ENCODE peak calls at places on chromosomes 5 and 9, in four cellular contexts. L is Kasumi-1, A is endodermal cell, D is T-helper 22 cell. S is an unnamed sample.

GRCh38 chr9:75181748-75182147 is 93.4 kb downstream of the OSTF1 start:
- DNase-seq in L (no peak), A (no peak), D (no peak), S (no peak)

GRCh38 chr5:43772601-43773031 is 169.6 kb downstream of the NNT start:
- DNase-seq in L (peak), A (no peak), D (no peak), S (no peak)

GRCh38 chr5:27594141-27594540 is 555.8 kb upstream of the CDH9 start:
- DNase-seq in L (no peak), A (no peak), D (no peak), S (no peak)

GRCh38 chr5:61263072-61263471 is 69.0 kb upstream of the ZSWIM6 start:
- DNase-seq in L (no peak), A (no peak), D (no peak), S (no peak)

GRCh38 chr5:3116366-3116765 is 364.9 kb upstream of the IRX2 start:
- DNase-seq in L (no peak), A (peak), D (no peak), S (no peak)

GRCh38 chr5:72163349-72163983 is 56.2 kb downstream of the MAP1B start:
- DNase-seq in L (no peak), A (no peak), D (no peak), S (no peak)

GRCh38 chr5:157072508-157072907 is 13.6 kb upstream of the HAVCR1 start:
- DNase-seq in L (no peak), A (no peak), D (no peak), S (no peak)

GRCh38 chr5:14724633-14725032 is 60.1 kb downstream of the OTULIN start:
- DNase-seq in L (peak), A (no peak), D (no peak), S (no peak)

GRCh38 chr9:136225366-136225747 is 20.3 kb downstream of the QSOX2 start:
- DNase-seq in L (no peak), A (no peak), D (peak), S (peak)

GRCh38 chr5:127389616-127390015 is 99.0 kb downstream of the MEGF10 start:
- DNase-seq in L (peak), A (no peak), D (no peak), S (no peak)

GRCh38 chr5:180328296-180329137 is 24.6 kb downstream of the GFPT2 start:
- DNase-seq in L (peak), A (peak), D (peak), S (peak)

GRCh38 chr5:66742083-66742895 is 146.1 kb downstream of the MAST4 start:
- DNase-seq in L (no peak), A (peak), D (no peak), S (peak)

GRCh38 chr5:149951138-149951749 is 6.7 kb upstream of the PDE6A start:
- DNase-seq in L (peak), A (peak), D (no peak), S (no peak)

GRCh38 chr9:119153402-119153801 is 215.8 kb downstream of the BRINP1 start:
- DNase-seq in L (no peak), A (no peak), D (no peak), S (no peak)

S was measured in left colon.